ENCODE peak calls at places on chromosome 1, in seven cellular contexts. J is HTR-8/SVneo; D is CD4-positive, alpha-beta T cell; F is left lung; O is MV-4-11; V is type B pancreatic cell; T is activated CD8-positive, alpha-beta T cell treated with anti-CD3 and anti-CD28 coated beads for 36 hours. Z is an unnamed sample.

GRCh38 chr1:70222716-70223235 is 1.6 kb downstream of the SRSF11 start:
- DNase-seq in D (no peak), F (no peak), T (no peak), O (no peak), J (no peak), V (no peak), Z (peak; percentile 17)

GRCh38 chr1:111990878-111991760 is 1.7 kb upstream of the KCND3 start:
- DNase-seq in J (peak; percentile 40), T (no peak), V (no peak), D (no peak), F (peak; percentile 84), O (peak; percentile 5), Z (peak; percentile 14)

GRCh38 chr1:93079685-93080141 is 630 bp downstream of the MTF2 start:
- DNase-seq in J (peak; percentile 9), T (peak; percentile 61), F (no peak), V (peak; percentile 69), D (peak; percentile 12), O (no peak), Z (peak; percentile 61)

GRCh38 chr1:7524681-7525340 is 246.3 kb upstream of the VAMP3 start:
- DNase-seq in T (no peak), D (no peak), O (no peak), J (no peak), F (peak; percentile 77), V (no peak), Z (no peak)

GRCh38 chr1:219092206-219092605 is 81.5 kb upstream of the LYPLAL1 start:
- DNase-seq in O (no peak), J (no peak), V (no peak), T (no peak), D (no peak), F (no peak), Z (peak; percentile 12)

GRCh38 chr1:17046043-17046657 is 7.7 kb downstream of the SDHB start:
- DNase-seq in O (peak; percentile 48), J (peak; percentile 54), T (no peak), D (no peak), V (no peak), F (no peak), Z (peak; percentile 70)

GRCh38 chr1:25030674-25031589 is 100.9 kb upstream of the RUNX3 start:
- DNase-seq in D (peak; percentile 59), T (peak; percentile 91), V (no peak), J (no peak), O (peak; percentile 93), F (peak; percentile 13), Z (no peak)

GRCh38 chr1:114299331-114300005 is 145.8 kb upstream of the SYT6 start:
- DNase-seq in D (no peak), O (no peak), V (no peak), F (no peak), T (no peak), J (no peak), Z (no peak)

GRCh38 chr1:67582625-67583461 is 102.2 kb upstream of the GADD45A start:
- DNase-seq in T (no peak), V (no peak), O (no peak), F (no peak), D (no peak), J (no peak), Z (no peak)

GRCh38 chr1:226407199-226407496 is 745 bp downstream of the PARP1 start:
- DNase-seq in D (no peak), V (no peak), F (no peak), J (no peak), O (no peak), T (no peak), Z (no peak)

GRCh38 chr1:221212926-221213325 is 333.7 kb downstream of the HLX start:
- DNase-seq in O (no peak), D (no peak), F (no peak), V (no peak), T (no peak), J (no peak), Z (no peak)

GRCh38 chr1:60808676-60809075 is 273.7 kb upstream of the NFIA start:
- DNase-seq in F (no peak), O (no peak), D (no peak), J (no peak), T (no peak), V (no peak), Z (no peak)

GRCh38 chr1:183569141-183569540 is 21.1 kb downstream of the NCF2 start:
- DNase-seq in D (no peak), F (no peak), J (peak; percentile 26), O (no peak), T (peak; percentile 38), V (no peak), Z (no peak)

GRCh38 chr1:17319561-17320350 is 11.8 kb downstream of the PADI4 start:
- DNase-seq in V (no peak), J (no peak), T (no peak), F (no peak), D (no peak), O (no peak), Z (peak; percentile 26)

GRCh38 chr1:105544475-105544874 is 1512.0 kb upstream of the PRMT6 start:
- DNase-seq in V (no peak), J (no peak), D (no peak), T (no peak), F (no peak), O (no peak), Z (no peak)

Z was measured in OCI-M1.